ENCODE peak calls at places on chromosomes 5 and 9, in four cellular contexts. I is dorsolateral prefrontal cortex; U is astrocyte of the spinal cord; N is CD8-positive, alpha-beta T cell. T is an unnamed sample.

GRCh38 chr9:137286980-137287383 is 9.5 kb downstream of the TOR4A start:
- DNase-seq in U (peak; percentile 58), N (no peak), I (no peak), T (no peak)

GRCh38 chr5:90876366-90876765 is 317.8 kb downstream of the ADGRV1 start:
- DNase-seq in U (no peak), I (no peak), N (no peak), T (no peak)

GRCh38 chr5:137757634-137758033 is 3.5 kb upstream of the HNRNPA0 start:
- DNase-seq in N (no peak), I (no peak), U (no peak), T (no peak)

GRCh38 chr9:16335788-16336580 is 534.5 kb downstream of the BNC2 start:
- DNase-seq in U (peak; percentile 98), I (no peak), N (no peak), T (peak; percentile 95)

GRCh38 chr5:1975898-1976765 is 93.4 kb upstream of the IRX4 start:
- DNase-seq in I (no peak), N (no peak), U (no peak), T (no peak)

GRCh38 chr5:173817561-173817960 is 70.6 kb upstream of the CPEB4 start:
- DNase-seq in I (no peak), U (no peak), N (no peak), T (no peak)

GRCh38 chr9:87578625-87579024 is 81.0 kb downstream of the DAPK1 start:
- DNase-seq in N (no peak), U (no peak), I (no peak), T (no peak)

GRCh38 chr9:104860280-104860679 is 67.7 kb downstream of the ABCA1 start:
- DNase-seq in U (no peak), I (no peak), N (no peak), T (no peak)

GRCh38 chr5:691817-692529 is 1.2 kb downstream of the TPPP start:
- DNase-seq in N (no peak), U (no peak), I (no peak), T (no peak)

GRCh38 chr5:135231289-135231688 is 167.7 kb downstream of the MACROH2A1 start:
- DNase-seq in I (no peak), N (no peak), U (no peak), T (no peak)

GRCh38 chr9:116543731-116544400 is 143.2 kb upstream of the TRIM32 start:
- DNase-seq in U (peak; percentile 58), N (no peak), I (no peak), T (peak; percentile 49)

GRCh38 chr5:160197341-160198147 is 31.8 kb upstream of the FABP6 start:
- DNase-seq in I (no peak), N (no peak), U (peak; percentile 43), T (no peak)
- H3K4me3 ChIP-seq in I (no peak overlapping the region), N (no peak overlapping the region), U (no peak overlapping the region), T (no peak overlapping the region)

GRCh38 chr9:129351058-129351641 is 173.1 kb upstream of the IER5L start:
- DNase-seq in N (no peak), U (no peak), I (peak; percentile 65), T (no peak)
- TF ChIP-seq CTCF in N (no peak), U (peak; percentile 19), I (no peak), T (no peak)

DNA sequence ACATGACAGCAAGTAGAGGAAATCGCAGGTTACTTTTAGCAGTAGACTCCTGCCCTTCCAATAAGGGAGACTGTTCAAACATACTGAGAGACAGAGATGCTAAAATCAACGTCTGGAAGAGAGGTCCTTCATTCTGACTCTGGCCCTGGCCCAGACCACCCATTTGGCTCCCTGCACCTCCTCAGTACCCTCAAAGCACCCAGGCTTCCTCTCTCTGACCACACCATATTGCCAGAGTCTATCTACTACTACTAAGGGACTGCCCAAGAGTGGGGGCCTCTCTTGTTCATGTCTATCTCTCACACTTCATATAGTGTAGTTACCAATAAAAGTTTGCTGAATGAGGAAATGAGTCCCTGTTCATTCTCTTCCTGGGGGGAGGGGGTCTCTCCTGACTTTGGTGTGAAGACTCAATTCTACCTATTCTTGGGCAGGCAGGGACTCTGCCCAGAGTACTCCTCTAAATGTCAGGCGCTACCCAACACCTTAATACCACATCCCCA is 8.5 kb downstream of the B4GALT1 start:
- DNase-seq in N (no peak), I (no peak), U (no peak), T (no peak)
- H3K4me3 ChIP-seq in N (no peak overlapping the region), I (no peak overlapping the region), U (no peak overlapping the region), T (no peak overlapping the region)

GRCh38 chr9:128675382-128675781 is 13.6 kb upstream of the SET start:
- DNase-seq in N (no peak), U (no peak), I (no peak), T (no peak)
- TF ChIP-seq CTCF in N (no peak), U (no peak), I (no peak), T (no peak)

GRCh38 chr9:114112325-114112724 is 13.2 kb upstream of the KIF12 start:
- DNase-seq in U (no peak), N (no peak), I (no peak), T (no peak)

GRCh38 chr9:114107286-114108001 is 8.4 kb upstream of the KIF12 start:
- DNase-seq in U (no peak), I (no peak), N (no peak), T (no peak)

GRCh38 chr9:114108016-114108833 is 9.1 kb upstream of the KIF12 start:
- DNase-seq in U (peak; percentile 83), N (peak; percentile 29), I (peak; percentile 63), T (no peak)

GRCh38 chr9:114109106-114109505 is 10.0 kb upstream of the KIF12 start:
- DNase-seq in N (no peak), I (no peak), U (no peak), T (no peak)

DNA sequence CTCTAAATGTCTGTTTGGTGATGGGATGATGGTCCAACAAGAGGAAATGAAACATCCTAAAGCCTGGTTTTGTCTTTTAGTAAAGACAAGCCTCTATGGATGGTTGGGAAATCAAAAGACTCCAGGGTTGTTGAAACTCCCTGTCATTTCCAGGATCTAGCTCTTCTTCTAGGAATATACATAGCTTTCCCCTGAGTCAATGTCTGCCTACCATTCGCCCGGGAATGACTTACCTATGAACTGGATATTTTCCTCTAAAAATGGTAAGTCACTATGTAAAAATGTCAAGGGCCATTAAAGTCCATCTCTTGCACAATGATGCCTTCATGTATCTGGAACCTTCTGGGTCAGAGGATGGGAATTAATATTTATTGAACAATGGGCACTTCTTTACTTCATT is 11.1 kb upstream of the KIF12 start:
- DNase-seq in N (no peak), I (no peak), U (peak; percentile 14), T (peak; percentile 70)
- H3K4me3 ChIP-seq in N (no peak overlapping the region), I (no peak overlapping the region), U (no peak overlapping the region), T (no peak overlapping the region)